ENCODE peak calls at places on chromosomes 5 and 9, in six cellular contexts. I is K562, L is GM12878, H is GM12891, C is HepG2, J is H1. W is an unnamed sample.

GRCh38 chr5:173789031-173789920 is 98.9 kb upstream of the CPEB4 start:
- DNase-seq in I (no peak), L (no peak), H (no peak), C (peak), J (no peak), W (no peak)

GRCh38 chr5:172090976-172091547 is 84.6 kb upstream of the FBXW11 start:
- DNase-seq in I (no peak), L (no peak), H (no peak), C (no peak), J (no peak), W (no peak)

GRCh38 chr5:66010476-66010875 is 84.1 kb downstream of the ERBIN start:
- DNase-seq in I (no peak), L (peak), H (no peak), C (no peak), J (no peak), W (no peak)

GRCh38 chr5:92424785-92425426 is 1041.8 kb upstream of the ARRDC3 start:
- DNase-seq in I (no peak), L (no peak), H (no peak), C (no peak), J (no peak), W (no peak)

GRCh38 chr5:154168395-154168794 is 22.1 kb upstream of the GALNT10 start:
- DNase-seq in I (no peak), L (no peak), H (no peak), C (no peak), J (no peak), W (no peak)

GRCh38 chr9:34171753-34172535 is 6.9 kb upstream of the UBAP1 start:
- DNase-seq in I (no peak), L (no peak), H (no peak), C (no peak), J (no peak), W (no peak)

GRCh38 chr5:112238473-112238872 is 180.6 kb downstream of the EPB41L4A start:
- DNase-seq in I (no peak), L (no peak), H (no peak), C (no peak), J (no peak), W (no peak)

GRCh38 chr5:115297043-115297442 is 589 bp upstream of the CCDC112 start:
- DNase-seq in I (no peak), L (no peak), H (no peak), C (no peak), J (no peak), W (no peak)

GRCh38 chr9:125145425-125145824 is 2.1 kb upstream of the SCAI start:
- DNase-seq in I (no peak), L (no peak), H (no peak), C (no peak), J (no peak), W (no peak)

GRCh38 chr5:151496041-151496484 is 48.7 kb downstream of the SLC36A1 start:
- DNase-seq in I (no peak), L (no peak), H (no peak), C (no peak), J (peak), W (no peak)

GRCh38 chr5:52077941-52078825 is 694.9 kb downstream of the ISL1 start:
- DNase-seq in I (no peak), L (no peak), H (no peak), C (no peak), J (peak), W (no peak)

GRCh38 chr5:13985736-13986418 is 41.4 kb upstream of the DNAH5 start:
- DNase-seq in I (no peak), L (no peak), H (no peak), C (peak), J (no peak), W (no peak)

GRCh38 chr9:120436937-120437592 is 142.9 kb downstream of the CDK5RAP2 start:
- DNase-seq in I (no peak), L (no peak), H (no peak), C (no peak), J (no peak), W (no peak)

GRCh38 chr9:129393064-129393463 is 215.0 kb upstream of the IER5L start:
- DNase-seq in I (no peak), L (no peak), H (no peak), C (no peak), J (no peak), W (no peak)

GRCh38 chr5:115920171-115920725 is 42.0 kb upstream of the LVRN start:
- DNase-seq in I (no peak), L (no peak), H (no peak), C (no peak), J (no peak), W (no peak)

GRCh38 chr5:150945947-150946346 is 41.2 kb upstream of the ZNF300 start:
- DNase-seq in I (peak), L (no peak), H (no peak), C (no peak), J (no peak), W (no peak)

GRCh38 chr9:110742741-110743371 is 74.3 kb downstream of the MUSK start:
- DNase-seq in I (no peak), L (no peak), H (no peak), C (no peak), J (peak), W (no peak)

GRCh38 chr5:518721-519120 is 5.5 kb downstream of the SLC9A3 start:
- DNase-seq in I (no peak), L (no peak), H (no peak), C (no peak), J (no peak), W (no peak)

DNA sequence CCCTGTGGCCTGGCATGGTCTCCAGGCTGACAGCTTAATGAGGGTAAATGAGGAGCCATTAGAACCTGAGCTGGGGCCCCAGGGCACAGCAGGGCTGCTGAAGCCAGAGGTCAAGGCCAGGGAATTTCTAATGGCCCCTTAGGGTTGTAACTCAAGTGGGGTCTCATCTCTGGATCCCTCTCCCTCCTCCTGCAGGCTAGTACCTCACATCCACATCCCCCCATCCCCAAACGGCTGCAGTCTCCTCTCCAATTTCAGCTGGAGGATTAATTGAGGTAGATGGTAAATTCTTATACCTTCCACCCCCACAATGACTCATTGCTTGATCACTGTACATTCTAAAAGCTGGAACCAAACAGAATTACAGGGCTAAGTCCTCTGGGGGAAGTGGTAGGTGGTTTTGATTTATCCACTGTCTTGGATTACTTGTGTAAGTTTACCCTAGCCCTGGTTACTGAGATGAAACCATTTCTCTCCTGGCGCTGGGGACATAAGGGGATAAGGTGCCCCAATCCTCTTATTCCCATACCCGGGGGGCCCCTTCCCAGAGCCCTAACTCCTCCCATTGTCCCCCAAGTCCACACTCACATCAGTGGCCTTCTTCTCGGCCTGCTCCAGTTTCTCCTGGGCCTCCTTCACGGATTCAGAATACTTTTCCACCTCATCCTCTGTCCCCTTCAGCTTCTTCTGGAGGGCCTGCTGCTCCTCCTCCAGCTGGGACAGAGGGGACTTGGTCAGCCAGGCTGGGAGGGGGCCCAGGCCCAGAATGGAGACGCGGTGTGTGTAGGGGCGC is 971 bp downstream of the TPM2 start:
- DNase-seq in I (no peak), L (no peak), H (no peak), C (peak), J (no peak), W (no peak)
- TF ChIP-seq TAF1 in I (no peak), L (no peak), H (no peak), C (no peak), J (no peak), W (no peak)

GRCh38 chr5:179836225-179837019 is 15.7 kb downstream of the SQSTM1 start:
- DNase-seq in I (peak), L (no peak), H (no peak), C (no peak), J (no peak), W (no peak)
- TF ChIP-seq POLR2AphosphoS5 in I (no peak), L (peak), H (peak), C (no peak), J (no peak), W (peak)

GRCh38 chr9:114603183-114603582 is 7.9 kb upstream of the TMEM268 start:
- DNase-seq in I (no peak), L (no peak), H (no peak), C (no peak), J (no peak), W (no peak)
- TF ChIP-seq POLR2A in I (no peak), L (no peak), H (no peak), C (no peak), J (no peak), W (no peak)

GRCh38 chr5:135995979-135996378 is 32.8 kb upstream of the TGFBI start:
- DNase-seq in I (no peak), L (no peak), H (no peak), C (no peak), J (no peak), W (no peak)

GRCh38 chr5:135999396-136000139 is 29.2 kb upstream of the TGFBI start:
- DNase-seq in I (no peak), L (no peak), H (no peak), C (no peak), J (no peak), W (no peak)

GRCh38 chr5:135998889-135999288 is 29.9 kb upstream of the TGFBI start:
- DNase-seq in I (no peak), L (no peak), H (no peak), C (no peak), J (no peak), W (no peak)

GRCh38 chr5:135996611-135997010 is 32.2 kb upstream of the TGFBI start:
- DNase-seq in I (no peak), L (no peak), H (no peak), C (no peak), J (no peak), W (no peak)

GRCh38 chr5:135997936-135998335 is 30.9 kb upstream of the TGFBI start:
- DNase-seq in I (no peak), L (no peak), H (no peak), C (no peak), J (no peak), W (no peak)
- TF ChIP-seq TAF1 in I (no peak), L (no peak), H (no peak), C (no peak), J (no peak), W (no peak)

GRCh38 chr9:123742009-123742767 is 187.7 kb downstream of the DENND1A start:
- DNase-seq in I (no peak), L (no peak), H (no peak), C (peak), J (no peak), W (no peak)
- TF ChIP-seq POLR2AphosphoS5 in I (no peak), L (no peak), H (no peak), C (no peak), J (no peak), W (no peak)

GRCh38 chr5:149455889-149456409 is 76.9 kb upstream of the IL17B start:
- DNase-seq in I (peak), L (no peak), H (no peak), C (peak), J (no peak), W (no peak)
- TF ChIP-seq POLR2A in I (no peak), L (no peak), H (no peak), C (no peak), J (no peak), W (no peak)

DNA sequence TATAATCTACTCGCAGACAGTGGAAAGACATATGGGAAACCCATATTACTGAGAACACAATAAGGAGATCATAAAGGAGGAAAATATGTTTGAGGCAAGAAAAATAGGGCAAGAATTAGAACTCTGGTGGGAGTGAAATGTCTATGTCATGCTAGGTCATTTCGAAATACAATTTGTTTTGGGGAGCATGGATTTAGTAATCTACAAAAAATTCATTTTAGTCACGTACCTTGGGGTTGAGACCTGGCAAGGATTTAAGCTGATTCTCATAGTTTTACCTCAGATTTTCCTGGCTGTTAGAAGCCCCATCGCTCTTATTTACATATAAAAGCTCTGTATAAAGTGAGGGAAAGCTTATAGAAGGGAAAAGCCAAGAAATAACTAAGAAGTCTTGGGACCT is 11.5 kb upstream of the CSNK1G3 start:
- DNase-seq in I (no peak), L (no peak), H (no peak), C (no peak), J (no peak), W (no peak)
- TF ChIP-seq TAF1 in I (no peak), L (no peak), H (no peak), C (no peak), J (no peak), W (no peak)

W was measured in GM12892.